ENCODE peak calls at places on chromosomes 3 and 15, in eight cellular contexts. One of them, this sample, is unnamed.

GRCh38 chr15:31267161-31268107 is 59.2 kb upstream of the KLF13 start:
- DNase-seq in NCI-H2029: no peak
- DNase-seq in MM.1S: no peak
- DNase-seq in NCI-H460: no peak
- DNase-seq in HEK293T: no peak
- DNase-seq in Ammon's horn: no peak
- DNase-seq in CD4-positive, alpha-beta T cell: no peak
- DNase-seq in frontal cortex: no peak
- DNase-seq in this sample: no peak

GRCh38 chr15:23035964-23036566 is 3.3 kb downstream of the TUBGCP5 start:
- DNase-seq in NCI-H2029: no peak
- DNase-seq in MM.1S: peak; percentile 67
- DNase-seq in NCI-H460: peak; percentile 43
- DNase-seq in HEK293T: peak; percentile 58
- DNase-seq in Ammon's horn: peak; percentile 35
- DNase-seq in CD4-positive, alpha-beta T cell: no peak
- DNase-seq in frontal cortex: peak; percentile 33
- DNase-seq in this sample: peak; percentile 71

GRCh38 chr3:188707396-188708288 is 464.1 kb upstream of the TPRG1 start:
- DNase-seq in NCI-H2029: no peak
- DNase-seq in MM.1S: no peak
- DNase-seq in NCI-H460: no peak
- DNase-seq in HEK293T: no peak
- DNase-seq in Ammon's horn: no peak
- DNase-seq in CD4-positive, alpha-beta T cell: no peak
- DNase-seq in frontal cortex: no peak
- DNase-seq in this sample: no peak

GRCh38 chr15:48823237-48823636 is 12.4 kb upstream of the CEP152 start:
- DNase-seq in NCI-H2029: no peak
- DNase-seq in MM.1S: no peak
- DNase-seq in NCI-H460: no peak
- DNase-seq in HEK293T: no peak
- DNase-seq in Ammon's horn: no peak
- DNase-seq in CD4-positive, alpha-beta T cell: no peak
- DNase-seq in frontal cortex: no peak
- DNase-seq in this sample: peak; percentile 4

GRCh38 chr3:186839874-186840641 is 2.5 kb upstream of the ADIPOQ start:
- DNase-seq in NCI-H2029: no peak
- DNase-seq in MM.1S: no peak
- DNase-seq in NCI-H460: no peak
- DNase-seq in HEK293T: no peak
- DNase-seq in Ammon's horn: no peak
- DNase-seq in CD4-positive, alpha-beta T cell: no peak
- DNase-seq in frontal cortex: no peak
- DNase-seq in this sample: no peak

GRCh38 chr3:139561959-139562676 is 22.6 kb upstream of the RBP1 start:
- DNase-seq in NCI-H2029: peak; percentile 40
- DNase-seq in MM.1S: peak; percentile 17
- DNase-seq in NCI-H460: no peak
- DNase-seq in HEK293T: peak; percentile 63
- DNase-seq in Ammon's horn: no peak
- DNase-seq in CD4-positive, alpha-beta T cell: no peak
- DNase-seq in frontal cortex: no peak
- DNase-seq in this sample: no peak

GRCh38 chr3:62131620-62132019 is 241.7 kb downstream of the FEZF2 start:
- DNase-seq in NCI-H2029: no peak
- DNase-seq in MM.1S: no peak
- DNase-seq in NCI-H460: peak; percentile 4
- DNase-seq in HEK293T: no peak
- DNase-seq in Ammon's horn: no peak
- DNase-seq in CD4-positive, alpha-beta T cell: no peak
- DNase-seq in frontal cortex: no peak
- DNase-seq in this sample: peak; percentile 11

GRCh38 chr3:17505856-17506255 is 236.6 kb downstream of the TBC1D5 start:
- DNase-seq in NCI-H2029: no peak
- DNase-seq in MM.1S: no peak
- DNase-seq in NCI-H460: no peak
- DNase-seq in HEK293T: no peak
- DNase-seq in Ammon's horn: no peak
- DNase-seq in CD4-positive, alpha-beta T cell: no peak
- DNase-seq in frontal cortex: no peak
- DNase-seq in this sample: no peak

GRCh38 chr3:21390136-21390535 is 360.9 kb downstream of the ZNF385D start:
- DNase-seq in NCI-H2029: peak; percentile 40
- DNase-seq in MM.1S: no peak
- DNase-seq in NCI-H460: no peak
- DNase-seq in HEK293T: no peak
- DNase-seq in Ammon's horn: no peak
- DNase-seq in CD4-positive, alpha-beta T cell: no peak
- DNase-seq in frontal cortex: no peak
- DNase-seq in this sample: no peak

GRCh38 chr3:195081242-195081963 is 189.6 kb downstream of the XXYLT1 start:
- DNase-seq in NCI-H2029: peak; percentile 52
- DNase-seq in MM.1S: no peak
- DNase-seq in NCI-H460: no peak
- DNase-seq in HEK293T: no peak
- DNase-seq in Ammon's horn: no peak
- DNase-seq in CD4-positive, alpha-beta T cell: no peak
- DNase-seq in frontal cortex: no peak
- DNase-seq in this sample: no peak

GRCh38 chr15:60179786-60180391 is 175.8 kb downstream of the FOXB1 start:
- DNase-seq in NCI-H2029: peak; percentile 8
- DNase-seq in MM.1S: peak; percentile 53
- DNase-seq in NCI-H460: peak; percentile 40
- DNase-seq in HEK293T: peak; percentile 16
- DNase-seq in Ammon's horn: peak; percentile 53
- DNase-seq in CD4-positive, alpha-beta T cell: no peak
- DNase-seq in frontal cortex: no peak
- DNase-seq in this sample: peak; percentile 58

GRCh38 chr15:78938608-78939488 is 6.0 kb downstream of the CTSH start:
- DNase-seq in NCI-H2029: no peak
- DNase-seq in MM.1S: peak; percentile 13
- DNase-seq in NCI-H460: no peak
- DNase-seq in HEK293T: no peak
- DNase-seq in Ammon's horn: no peak
- DNase-seq in CD4-positive, alpha-beta T cell: no peak
- DNase-seq in frontal cortex: no peak
- DNase-seq in this sample: no peak

GRCh38 chr3:53161820-53162671 is 1.0 kb downstream of the PRKCD start:
- DNase-seq in NCI-H2029: no peak
- DNase-seq in MM.1S: peak; percentile 35
- DNase-seq in NCI-H460: no peak
- DNase-seq in HEK293T: peak; percentile 63
- DNase-seq in Ammon's horn: no peak
- DNase-seq in CD4-positive, alpha-beta T cell: no peak
- DNase-seq in frontal cortex: no peak
- DNase-seq in this sample: peak; percentile 7

GRCh38 chr3:72848703-72849081 is 447 bp upstream of the SHQ1 start:
- DNase-seq in NCI-H2029: no peak
- DNase-seq in MM.1S: peak; percentile 59
- DNase-seq in NCI-H460: no peak
- DNase-seq in HEK293T: no peak
- DNase-seq in Ammon's horn: no peak
- DNase-seq in CD4-positive, alpha-beta T cell: no peak
- DNase-seq in frontal cortex: no peak
- DNase-seq in this sample: no peak

GRCh38 chr15:77749236-77749997 is 116.7 kb upstream of the LINGO1 start:
- DNase-seq in NCI-H2029: no peak
- DNase-seq in MM.1S: no peak
- DNase-seq in NCI-H460: no peak
- DNase-seq in HEK293T: no peak
- DNase-seq in Ammon's horn: no peak
- DNase-seq in CD4-positive, alpha-beta T cell: no peak
- DNase-seq in frontal cortex: no peak
- DNase-seq in this sample: no peak

GRCh38 chr3:155233213-155233612 is 60.3 kb downstream of the STRIT1 start:
- DNase-seq in NCI-H2029: peak; percentile 29
- DNase-seq in MM.1S: no peak
- DNase-seq in NCI-H460: no peak
- DNase-seq in HEK293T: peak; percentile 17
- DNase-seq in Ammon's horn: peak; percentile 47
- DNase-seq in CD4-positive, alpha-beta T cell: no peak
- DNase-seq in frontal cortex: peak; percentile 1
- DNase-seq in this sample: no peak

GRCh38 chr3:12798559-12799179 is 2.2 kb downstream of the CAND2 start:
- DNase-seq in NCI-H2029: no peak
- DNase-seq in MM.1S: no peak
- DNase-seq in NCI-H460: no peak
- DNase-seq in HEK293T: no peak
- DNase-seq in Ammon's horn: no peak
- DNase-seq in CD4-positive, alpha-beta T cell: no peak
- DNase-seq in frontal cortex: no peak
- DNase-seq in this sample: no peak

GRCh38 chr15:76169013-76169412 is 109.2 kb downstream of the TMEM266 start:
- DNase-seq in NCI-H2029: no peak
- DNase-seq in MM.1S: no peak
- DNase-seq in NCI-H460: no peak
- DNase-seq in HEK293T: peak; percentile 58
- DNase-seq in Ammon's horn: no peak
- DNase-seq in CD4-positive, alpha-beta T cell: no peak
- DNase-seq in frontal cortex: no peak
- DNase-seq in this sample: peak; percentile 45

GRCh38 chr3:50562866-50563265 is 4.7 kb downstream of the C3orf18 start:
- DNase-seq in NCI-H2029: no peak
- DNase-seq in MM.1S: no peak
- DNase-seq in NCI-H460: no peak
- DNase-seq in HEK293T: no peak
- DNase-seq in Ammon's horn: no peak
- DNase-seq in CD4-positive, alpha-beta T cell: no peak
- DNase-seq in frontal cortex: no peak
- DNase-seq in this sample: no peak

GRCh38 chr3:122577409-122578028 is at the start of gene PARP15:
- DNase-seq in NCI-H2029: no peak
- DNase-seq in MM.1S: no peak
- DNase-seq in NCI-H460: no peak
- DNase-seq in HEK293T: no peak
- DNase-seq in Ammon's horn: no peak
- DNase-seq in CD4-positive, alpha-beta T cell: peak; percentile 22
- DNase-seq in frontal cortex: no peak
- DNase-seq in this sample: no peak

GRCh38 chr3:177420643-177421042 is 223.4 kb upstream of the TBL1XR1 start:
- DNase-seq in NCI-H2029: no peak
- DNase-seq in MM.1S: no peak
- DNase-seq in NCI-H460: no peak
- DNase-seq in HEK293T: no peak
- DNase-seq in Ammon's horn: no peak
- DNase-seq in CD4-positive, alpha-beta T cell: no peak
- DNase-seq in frontal cortex: no peak
- DNase-seq in this sample: no peak

GRCh38 chr15:67444100-67444499 is 76.8 kb upstream of the C15orf61 start:
- DNase-seq in NCI-H2029: no peak
- DNase-seq in MM.1S: no peak
- DNase-seq in NCI-H460: no peak
- DNase-seq in HEK293T: no peak
- DNase-seq in Ammon's horn: no peak
- DNase-seq in CD4-positive, alpha-beta T cell: no peak
- DNase-seq in frontal cortex: no peak
- DNase-seq in this sample: no peak

GRCh38 chr3:42682301-42683070 is 2.9 kb upstream of the KLHL40 start:
- DNase-seq in NCI-H2029: no peak
- DNase-seq in MM.1S: no peak
- DNase-seq in NCI-H460: no peak
- DNase-seq in HEK293T: no peak
- DNase-seq in Ammon's horn: no peak
- DNase-seq in CD4-positive, alpha-beta T cell: no peak
- DNase-seq in frontal cortex: no peak
- DNase-seq in this sample: no peak

GRCh38 chr3:183653209-183654064 is 18.0 kb downstream of the KLHL24 start:
- DNase-seq in NCI-H2029: no peak
- DNase-seq in MM.1S: no peak
- DNase-seq in NCI-H460: no peak
- DNase-seq in HEK293T: no peak
- DNase-seq in Ammon's horn: no peak
- DNase-seq in CD4-positive, alpha-beta T cell: no peak
- DNase-seq in frontal cortex: no peak
- DNase-seq in this sample: peak; percentile 23

GRCh38 chr3:11603628-11604027 is 40.1 kb downstream of the VGLL4 start:
- DNase-seq in NCI-H2029: no peak
- DNase-seq in MM.1S: no peak
- DNase-seq in NCI-H460: no peak
- DNase-seq in HEK293T: no peak
- DNase-seq in Ammon's horn: no peak
- DNase-seq in CD4-positive, alpha-beta T cell: no peak
- DNase-seq in frontal cortex: no peak
- DNase-seq in this sample: no peak

GRCh38 chr15:77659350-77660321 is 26.9 kb upstream of the LINGO1 start:
- DNase-seq in NCI-H2029: peak; percentile 48
- DNase-seq in MM.1S: peak; percentile 51
- DNase-seq in NCI-H460: peak; percentile 34
- DNase-seq in HEK293T: peak; percentile 90
- DNase-seq in Ammon's horn: peak; percentile 27
- DNase-seq in CD4-positive, alpha-beta T cell: no peak
- DNase-seq in frontal cortex: no peak
- DNase-seq in this sample: peak; percentile 92

GRCh38 chr3:112116777-112117186 is 16.3 kb downstream of the GCSAM start:
- DNase-seq in NCI-H2029: peak; percentile 27
- DNase-seq in MM.1S: no peak
- DNase-seq in NCI-H460: no peak
- DNase-seq in HEK293T: no peak
- DNase-seq in Ammon's horn: no peak
- DNase-seq in CD4-positive, alpha-beta T cell: no peak
- DNase-seq in frontal cortex: no peak
- DNase-seq in this sample: no peak

GRCh38 chr3:58646503-58646902 is 20.1 kb downstream of the FAM3D start:
- DNase-seq in NCI-H2029: no peak
- DNase-seq in MM.1S: no peak
- DNase-seq in NCI-H460: no peak
- DNase-seq in HEK293T: no peak
- DNase-seq in Ammon's horn: no peak
- DNase-seq in CD4-positive, alpha-beta T cell: no peak
- DNase-seq in frontal cortex: no peak
- DNase-seq in this sample: no peak

GRCh38 chr3:186208328-186208989 is 99.6 kb upstream of the ETV5 start:
- DNase-seq in NCI-H2029: no peak
- DNase-seq in MM.1S: no peak
- DNase-seq in NCI-H460: no peak
- DNase-seq in HEK293T: no peak
- DNase-seq in Ammon's horn: no peak
- DNase-seq in CD4-positive, alpha-beta T cell: no peak
- DNase-seq in frontal cortex: no peak
- DNase-seq in this sample: no peak

GRCh38 chr15:89907289-89907688 is 5.5 kb downstream of the ARPIN start:
- DNase-seq in NCI-H2029: no peak
- DNase-seq in MM.1S: no peak
- DNase-seq in NCI-H460: no peak
- DNase-seq in HEK293T: no peak
- DNase-seq in Ammon's horn: no peak
- DNase-seq in CD4-positive, alpha-beta T cell: no peak
- DNase-seq in frontal cortex: no peak
- DNase-seq in this sample: no peak

GRCh38 chr15:99130314-99130713 is 25.4 kb downstream of the SYNM start:
- DNase-seq in NCI-H2029: no peak
- DNase-seq in MM.1S: no peak
- DNase-seq in NCI-H460: no peak
- DNase-seq in HEK293T: no peak
- DNase-seq in Ammon's horn: no peak
- DNase-seq in CD4-positive, alpha-beta T cell: no peak
- DNase-seq in frontal cortex: no peak
- DNase-seq in this sample: no peak

GRCh38 chr3:13715961-13716360 is 163.9 kb downstream of the WNT7A start:
- DNase-seq in NCI-H2029: no peak
- DNase-seq in MM.1S: no peak
- DNase-seq in NCI-H460: no peak
- DNase-seq in HEK293T: peak; percentile 3
- DNase-seq in Ammon's horn: no peak
- DNase-seq in CD4-positive, alpha-beta T cell: no peak
- DNase-seq in frontal cortex: no peak
- DNase-seq in this sample: no peak

GRCh38 chr15:52256366-52256765 is 39.2 kb downstream of the MYO5C start:
- DNase-seq in NCI-H2029: peak; percentile 7
- DNase-seq in MM.1S: peak; percentile 78
- DNase-seq in NCI-H460: peak; percentile 79
- DNase-seq in HEK293T: peak; percentile 61
- DNase-seq in Ammon's horn: peak; percentile 83
- DNase-seq in CD4-positive, alpha-beta T cell: peak; percentile 62
- DNase-seq in frontal cortex: peak; percentile 52
- DNase-seq in this sample: peak; percentile 82

GRCh38 chr3:126300761-126301481 is 56.3 kb downstream of the KLF15 start:
- DNase-seq in NCI-H2029: no peak
- DNase-seq in MM.1S: no peak
- DNase-seq in NCI-H460: no peak
- DNase-seq in HEK293T: no peak
- DNase-seq in Ammon's horn: peak; percentile 49
- DNase-seq in CD4-positive, alpha-beta T cell: no peak
- DNase-seq in frontal cortex: no peak
- DNase-seq in this sample: no peak

This sample was measured in A673.